ENCODE peak calls at places on chromosomes 12 and 14, in eight cellular contexts. Q is HepG2, F is endothelial cell of umbilical vein, U is sigmoid colon, V is esophagus muscularis mucosa, X is breast epithelium, G is HCT116, A is GM12891. T is an unnamed sample.

GRCh38 chr14:99157246-99157645 is 114.8 kb downstream of the BCL11B start:
- DNase-seq in Q (no peak), F (no peak), U (peak), V (no peak), X (peak), G (no peak), A (no peak), T (no peak)

GRCh38 chr12:51695241-51696010 is 104.4 kb downstream of the SCN8A start:
- DNase-seq in Q (no peak), F (no peak), U (no peak), V (no peak), X (no peak), G (no peak), A (no peak), T (no peak)

GRCh38 chr12:109329710-109330109 is 18.0 kb upstream of the MYO1H start:
- DNase-seq in Q (no peak), F (no peak), U (no peak), V (no peak), X (no peak), G (no peak), A (no peak), T (no peak)

GRCh38 chr14:97723834-97724770 is 926.9 kb downstream of the VRK1 start:
- DNase-seq in Q (no peak), F (no peak), U (no peak), V (no peak), X (no peak), G (no peak), A (no peak), T (no peak)

GRCh38 chr12:120652671-120653435 is 12.4 kb downstream of the CABP1 start:
- DNase-seq in Q (no peak), F (no peak), U (no peak), V (no peak), X (no peak), G (no peak), A (no peak), T (no peak)

GRCh38 chr12:54950071-54950727 is 34.4 kb downstream of the TESPA1 start:
- DNase-seq in Q (no peak), F (no peak), U (no peak), V (no peak), X (no peak), G (no peak), A (no peak), T (no peak)

GRCh38 chr12:116130431-116130830 is 147.1 kb downstream of the MED13L start:
- DNase-seq in Q (no peak), F (peak), U (no peak), V (no peak), X (no peak), G (no peak), A (no peak), T (no peak)

GRCh38 chr14:54350196-54350595 is 46.6 kb upstream of the CDKN3 start:
- DNase-seq in Q (no peak), F (no peak), U (no peak), V (no peak), X (no peak), G (no peak), A (no peak), T (no peak)

GRCh38 chr14:64364907-64365306 is 23.2 kb upstream of the MTHFD1 start:
- DNase-seq in Q (no peak), F (no peak), U (no peak), V (no peak), X (no peak), G (no peak), A (no peak), T (no peak)

GRCh38 chr12:76037130-76038105 is 5.8 kb upstream of the PHLDA1 start:
- DNase-seq in Q (peak), F (peak), U (no peak), V (no peak), X (no peak), G (no peak), A (no peak), T (no peak)
- TF ChIP-seq POLR2AphosphoS5 in Q (no peak), F (no peak), U (peak), V (no peak), X (no peak), G (peak), A (no peak), T (no peak)

DNA sequence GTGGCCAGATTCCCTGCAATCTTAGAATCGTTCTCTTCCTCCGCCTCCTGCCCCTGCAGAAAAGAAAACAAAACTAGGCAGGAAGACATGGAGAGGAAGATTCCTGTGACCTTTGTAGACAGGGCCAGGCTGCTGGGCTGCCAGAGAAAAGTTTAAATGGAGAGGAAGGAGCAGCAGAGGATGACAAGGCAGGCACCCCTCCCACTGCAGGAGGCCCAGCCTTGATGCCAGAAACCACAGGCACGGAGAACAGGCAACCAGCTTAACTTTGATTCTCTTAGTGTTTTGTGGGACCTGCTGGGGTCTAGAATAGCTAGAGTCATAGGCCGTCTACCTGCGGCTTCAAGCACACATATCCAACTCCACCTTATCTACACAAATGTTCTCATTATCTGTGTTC is 609.3 kb downstream of the AACS start:
- DNase-seq in Q (no peak), F (no peak), U (no peak), V (peak), X (no peak), G (no peak), A (no peak), T (no peak)
- TF ChIP-seq POLR2AphosphoS5 in Q (no peak), F (no peak), U (no peak), V (no peak), X (no peak), G (no peak), A (no peak), T (no peak)

GRCh38 chr12:42237052-42237852 is 796 bp downstream of the YAF2 start:
- DNase-seq in Q (peak), F (peak), U (peak), V (no peak), X (peak), G (peak), A (peak), T (peak)

GRCh38 chr12:42237853-42238239 is 202 bp downstream of the YAF2 start:
- DNase-seq in Q (no peak), F (no peak), U (no peak), V (no peak), X (no peak), G (no peak), A (no peak), T (no peak)

GRCh38 chr12:42236017-42236416 is 2.0 kb downstream of the YAF2 start:
- DNase-seq in Q (no peak), F (no peak), U (no peak), V (no peak), X (no peak), G (no peak), A (no peak), T (no peak)

GRCh38 chr12:42240131-42240750 is 2.2 kb upstream of the YAF2 start:
- DNase-seq in Q (no peak), F (no peak), U (no peak), V (no peak), X (no peak), G (no peak), A (no peak), T (no peak)

GRCh38 chr12:42238240-42239140 is at the start of gene YAF2:
- DNase-seq in Q (peak), F (peak), U (peak), V (peak), X (peak), G (peak), A (peak), T (peak)
- TF ChIP-seq POLR2AphosphoS5 in Q (no peak), F (no peak), U (no peak), V (peak), X (no peak), G (peak), A (peak), T (no peak)

DNA sequence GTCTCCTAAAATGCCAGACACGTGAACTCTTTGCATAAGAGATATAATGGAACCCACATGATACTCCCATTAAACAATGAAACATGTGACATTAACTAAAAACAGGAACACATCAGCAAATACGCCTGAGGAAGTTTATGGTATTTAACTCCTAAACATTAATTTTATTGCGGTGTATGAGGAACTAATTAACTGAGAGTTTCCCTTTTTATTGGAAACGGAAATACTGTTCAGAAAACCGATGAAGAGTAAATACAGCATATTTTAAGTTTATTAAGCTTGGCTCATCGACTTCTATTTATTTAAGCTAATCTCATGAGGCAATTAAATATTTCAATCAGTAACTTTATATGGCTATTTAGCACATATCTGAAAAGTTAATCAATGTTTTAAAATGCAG is 290.3 kb downstream of the SOX5 start:
- DNase-seq in Q (no peak), F (no peak), U (no peak), V (no peak), X (no peak), G (no peak), A (no peak), T (no peak)
- TF ChIP-seq POLR2AphosphoS5 in Q (no peak), F (no peak), U (no peak), V (no peak), X (no peak), G (no peak), A (no peak), T (no peak)

GRCh38 chr12:103929909-103930786 is at the start of gene HSP90B1:
- DNase-seq in Q (peak), F (peak), U (peak), V (peak), X (peak), G (peak), A (peak), T (peak)
- TF ChIP-seq POLR2AphosphoS5 in Q (peak), F (peak), U (peak), V (peak), X (peak), G (peak), A (peak), T (peak)

DNA sequence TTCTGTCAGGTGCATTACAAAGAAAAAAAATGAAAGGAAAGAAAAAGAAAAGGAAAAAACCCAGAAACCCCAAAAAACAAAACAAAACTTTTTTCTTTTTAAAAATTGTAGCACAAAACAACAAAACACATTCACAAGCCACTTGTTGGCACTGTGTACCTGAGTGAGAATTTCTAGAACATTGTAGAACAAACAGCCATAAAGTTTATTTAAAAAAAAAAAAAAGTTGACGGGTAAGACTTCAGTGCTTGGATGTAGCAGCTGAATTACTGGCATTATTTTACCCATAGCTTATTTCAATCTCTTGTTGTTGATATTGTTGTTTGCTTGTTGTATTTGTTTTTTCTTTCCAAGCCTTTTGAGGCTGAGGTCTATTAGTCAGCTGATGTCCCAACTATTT is 415.8 kb downstream of the SOX5 start:
- DNase-seq in Q (no peak), F (no peak), U (no peak), V (no peak), X (no peak), G (no peak), A (no peak), T (no peak)
- TF ChIP-seq POLR2AphosphoS5 in Q (no peak), F (no peak), U (no peak), V (no peak), X (no peak), G (no peak), A (no peak), T (no peak)